ENCODE peak calls at places on chromosomes 13 and 19, in four cellular contexts. U, W, V and P are unnamed samples.

GRCh38 chr19:13072206-13072898 is 30.3 kb downstream of the LYL1 start:
- DNase-seq in U (no peak), W (no peak), V (no peak), P (no peak)

GRCh38 chr13:22569830-22570229 is 610.9 kb upstream of the SGCG start:
- DNase-seq in U (no peak), W (no peak), V (no peak), P (no peak)

GRCh38 chr13:30224732-30225131 is 82.6 kb downstream of the KATNAL1 start:
- DNase-seq in U (peak), W (peak), V (no peak), P (no peak)

GRCh38 chr13:75908137-75908536 is 272.0 kb downstream of the LMO7 start:
- DNase-seq in U (no peak), W (no peak), V (no peak), P (peak)

GRCh38 chr19:12954150-12954962 is 2.7 kb downstream of the GADD45GIP1 start:
- DNase-seq in U (no peak), W (no peak), V (no peak), P (no peak)

GRCh38 chr13:110391273-110391672 is 84.2 kb downstream of the COL4A2 start:
- DNase-seq in U (peak), W (peak), V (no peak), P (peak)

GRCh38 chr19:19068659-19069509 is 5.1 kb downstream of the SLC25A42 start:
- DNase-seq in U (no peak), W (no peak), V (no peak), P (no peak)

GRCh38 chr13:34764246-34764645 is 177.8 kb upstream of the NBEA start:
- DNase-seq in U (peak), W (no peak), V (no peak), P (no peak)

GRCh38 chr13:71880753-71881541 is 13.9 kb upstream of the DACH1 start:
- DNase-seq in U (peak), W (peak), V (no peak), P (no peak)

GRCh38 chr13:39559838-39560237 is 43.2 kb downstream of the LHFPL6 start:
- DNase-seq in U (no peak), W (no peak), V (no peak), P (no peak)

GRCh38 chr13:80677227-80677626 is 336.3 kb upstream of the SPRY2 start:
- DNase-seq in U (no peak), W (no peak), V (no peak), P (no peak)

GRCh38 chr13:36848228-36848982 is 29.4 kb downstream of the RFXAP start:
- DNase-seq in U (no peak), W (no peak), V (peak), P (no peak)

GRCh38 chr19:11693505-11694499 is 44.9 kb downstream of the ZNF823 start:
- DNase-seq in U (peak), W (peak), V (peak), P (peak)

GRCh38 chr19:42289556-42290041 is 12.3 kb upstream of the PRR19 start:
- DNase-seq in U (no peak), W (no peak), V (no peak), P (no peak)

GRCh38 chr19:41431426-41432386 is 4.5 kb upstream of the B3GNT8 start:
- DNase-seq in U (no peak), W (no peak), V (no peak), P (peak)

GRCh38 chr13:89749888-89750287 is 1597.6 kb upstream of the MIR17HG start:
- DNase-seq in U (peak), W (no peak), V (no peak), P (no peak)

GRCh38 chr13:89751537-89751936 is 1596.0 kb upstream of the MIR17HG start:
- DNase-seq in U (no peak), W (no peak), V (no peak), P (no peak)

GRCh38 chr13:89746554-89746953 is 1600.9 kb upstream of the MIR17HG start:
- DNase-seq in U (no peak), W (no peak), V (no peak), P (no peak)

GRCh38 chr13:89750371-89750770 is 1597.1 kb upstream of the MIR17HG start:
- DNase-seq in U (no peak), W (no peak), V (no peak), P (no peak)

DNA sequence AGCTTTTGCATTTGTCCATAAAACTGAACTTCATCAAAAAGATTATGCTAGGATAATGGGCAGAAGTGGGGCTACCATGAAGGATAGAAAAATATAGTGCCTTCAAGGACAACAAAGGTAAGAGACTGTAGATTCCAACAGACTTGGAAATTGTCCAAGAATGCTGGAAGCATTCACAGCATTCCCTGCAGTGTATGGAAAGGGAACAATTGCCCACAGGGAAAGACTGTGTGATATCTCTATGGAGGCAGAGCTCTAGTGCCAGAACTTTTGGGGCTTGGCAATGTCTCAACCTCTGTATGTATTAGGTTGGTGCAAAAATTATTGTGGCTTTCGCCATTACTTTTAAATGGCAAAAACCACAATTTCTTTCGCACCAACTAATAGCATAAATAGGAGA is 1598.8 kb upstream of the MIR17HG start:
- DNase-seq in U (no peak), W (peak), V (no peak), P (no peak)
- H3K9ac ChIP-seq in U (no peak), W (no peak), V (no peak), P (no peak)

GRCh38 chr19:34367424-34367957 is 2.5 kb downstream of the GPI start:
- DNase-seq in U (no peak), W (no peak), V (no peak), P (no peak)
- H3K9ac ChIP-seq in U (no peak), W (no peak), V (no peak), P (no peak)

GRCh38 chr19:39126312-39126561 is 651 bp downstream of the PAK4 start:
- DNase-seq in U (no peak), W (no peak), V (no peak), P (no peak)

GRCh38 chr19:39125554-39126311 is at the start of gene PAK4:
- DNase-seq in U (peak), W (peak), V (peak), P (peak)

GRCh38 chr19:39126593-39127187 is 1.1 kb downstream of the PAK4 start:
- DNase-seq in U (peak), W (peak), V (no peak), P (peak)

GRCh38 chr19:39124136-39124764 is 1.3 kb upstream of the PAK4 start:
- DNase-seq in U (no peak), W (no peak), V (no peak), P (no peak)

GRCh38 chr19:39125199-39125553 is 410 bp upstream of the PAK4 start:
- DNase-seq in U (no peak), W (no peak), V (no peak), P (no peak)
- H3K9ac ChIP-seq in U (no peak), W (no peak), V (no peak), P (peak)

GRCh38 chr19:1810439-1811160 is 1.5 kb downstream of the ATP8B3 start:
- DNase-seq in U (no peak), W (no peak), V (no peak), P (no peak)
- H3K9ac ChIP-seq in U (no peak), W (no peak), V (no peak), P (no peak)

DNA sequence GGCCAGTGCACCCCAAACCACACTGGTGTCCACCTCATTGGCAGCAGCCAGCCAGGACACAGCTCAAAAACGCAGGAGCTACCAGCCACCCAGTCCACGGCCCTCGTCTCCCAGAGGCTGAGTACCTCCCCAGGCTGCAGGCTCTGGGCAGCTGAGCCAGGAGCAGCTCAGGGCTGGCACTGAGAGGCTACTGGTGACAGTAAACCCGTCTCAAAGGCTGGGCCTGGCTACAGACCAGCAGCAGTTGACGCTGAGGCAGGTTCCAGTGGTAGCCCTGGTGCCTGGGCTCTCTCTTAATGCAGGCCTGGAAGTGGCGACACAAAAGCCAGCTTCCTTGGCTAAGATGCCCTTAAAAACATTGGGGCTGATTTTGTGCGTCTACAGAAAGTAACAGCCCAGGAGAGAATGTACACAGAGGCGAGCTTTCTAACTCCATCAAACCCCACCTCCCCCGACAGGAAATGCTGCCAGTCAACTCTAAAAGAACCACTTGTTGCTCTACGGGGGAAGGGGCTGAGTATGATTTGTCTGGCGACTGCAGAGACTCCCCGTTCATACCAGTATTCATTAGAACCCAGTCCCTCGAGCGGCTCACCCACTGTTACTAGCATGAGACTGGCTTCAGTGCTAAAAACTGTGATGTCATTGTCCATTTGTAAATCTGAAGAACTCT is 126.3 kb downstream of the STK24 start:
- DNase-seq in U (no peak), W (peak), V (no peak), P (no peak)
- H3K9ac ChIP-seq in U (no peak), W (peak), V (no peak), P (no peak)

GRCh38 chr19:46408611-46409039 is 4.7 kb downstream of the CCDC8 start:
- DNase-seq in U (no peak), W (no peak), V (no peak), P (peak)
- H3K9ac ChIP-seq in U (no peak), W (no peak), V (no peak), P (peak)